ENCODE peak calls at places on chromosomes 6 and 20, in six cellular contexts. M is AG04450; C is right lobe of liver; S is CD8-positive, alpha-beta T cell; O is upper lobe of right lung; P is A673. G is an unnamed sample.

GRCh38 chr6:157962601-157963084 is 19.0 kb upstream of the SYNJ2 start:
- DNase-seq in S (no peak), O (no peak), M (no peak), P (no peak), C (no peak), G (no peak)

GRCh38 chr6:167572841-167573271 is 248.0 kb downstream of the TTLL2 start:
- DNase-seq in P (no peak), M (no peak), O (no peak), C (no peak), S (no peak), G (no peak)

GRCh38 chr20:11229772-11230171 is 556.0 kb upstream of the JAG1 start:
- DNase-seq in M (peak; percentile 88), S (no peak), P (peak; percentile 29), O (no peak), C (no peak), G (peak; percentile 14)

GRCh38 chr6:137156650-137157049 is 16.8 kb downstream of the IL22RA2 start:
- DNase-seq in M (no peak), P (no peak), O (no peak), C (no peak), S (no peak), G (no peak)

GRCh38 chr6:143451531-143451930 is 926 bp downstream of the PEX3 start:
- DNase-seq in M (no peak), C (no peak), S (no peak), O (no peak), P (no peak), G (no peak)

GRCh38 chr6:131923356-131923755 is 27.8 kb downstream of the CCN2 start:
- DNase-seq in M (no peak), C (no peak), O (no peak), P (peak; percentile 74), S (no peak), G (no peak)

GRCh38 chr6:43125119-43125518 is 46.0 kb upstream of the SRF start:
- DNase-seq in M (peak; percentile 52), C (no peak), S (no peak), P (no peak), O (no peak), G (no peak)

GRCh38 chr6:18277181-18278006 is 13.1 kb upstream of the DEK start:
- DNase-seq in P (peak; percentile 27), M (no peak), C (no peak), O (no peak), S (no peak), G (peak; percentile 26)

GRCh38 chr6:121838842-121839241 is 403.4 kb downstream of the GJA1 start:
- DNase-seq in O (no peak), P (no peak), C (no peak), S (no peak), M (no peak), G (no peak)

GRCh38 chr20:9999660-10000059 is 35.1 kb upstream of the ANKEF1 start:
- DNase-seq in C (no peak), M (no peak), O (no peak), P (no peak), S (no peak), G (no peak)

GRCh38 chr20:22214296-22214695 is 370.1 kb downstream of the FOXA2 start:
- DNase-seq in S (no peak), C (no peak), O (no peak), P (no peak), M (no peak), G (no peak)

GRCh38 chr6:135066397-135066796 is 11.8 kb upstream of the HBS1L start:
- DNase-seq in S (no peak), M (no peak), C (no peak), O (no peak), P (no peak), G (no peak)
- H3K27ac ChIP-seq in S (no peak overlapping the region), M (no peak overlapping the region), C (no peak overlapping the region), O (no peak overlapping the region), P (no peak overlapping the region), G (no peak overlapping the region)

DNA sequence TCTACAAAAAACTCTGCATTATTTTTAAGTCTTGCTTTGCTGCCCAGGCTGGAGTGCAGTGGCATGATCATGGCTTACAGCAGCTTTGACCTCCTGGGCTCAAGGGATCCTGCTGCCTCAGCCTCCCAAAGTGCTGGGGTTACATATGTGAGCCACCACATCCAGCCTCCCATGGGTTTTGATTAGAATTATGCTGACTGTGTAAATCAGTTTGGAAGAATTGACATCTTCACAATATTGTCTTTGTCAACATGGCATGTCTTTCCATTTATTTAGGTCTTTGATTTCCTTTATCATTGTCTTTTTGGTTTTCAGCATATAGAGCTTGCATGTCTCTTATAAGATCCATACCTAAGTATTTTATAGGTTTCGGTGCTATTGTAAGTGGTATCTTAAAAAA is 13.2 kb upstream of the APCDD1L start:
- DNase-seq in C (no peak), S (no peak), O (no peak), M (no peak), P (no peak), G (no peak)
- H3K9me3 ChIP-seq in C (no peaks in the 10 kb centered on the region), S (no peaks in the 10 kb centered on the region), O (peaks cover 24% of the 10 kb centered on the region), M (peaks cover 22% of the 10 kb centered on the region), P (peaks cover 36% of the 10 kb centered on the region), G (peaks cover 13% of the 10 kb centered on the region)

GRCh38 chr6:27043244-27043643 is 204.3 kb upstream of the PRSS16 start:
- DNase-seq in P (no peak), S (no peak), O (no peak), C (no peak), M (no peak), G (no peak)

GRCh38 chr6:27038498-27038897 is 209.0 kb upstream of the PRSS16 start:
- DNase-seq in M (no peak), S (no peak), C (no peak), O (no peak), P (no peak), G (no peak)

DNA sequence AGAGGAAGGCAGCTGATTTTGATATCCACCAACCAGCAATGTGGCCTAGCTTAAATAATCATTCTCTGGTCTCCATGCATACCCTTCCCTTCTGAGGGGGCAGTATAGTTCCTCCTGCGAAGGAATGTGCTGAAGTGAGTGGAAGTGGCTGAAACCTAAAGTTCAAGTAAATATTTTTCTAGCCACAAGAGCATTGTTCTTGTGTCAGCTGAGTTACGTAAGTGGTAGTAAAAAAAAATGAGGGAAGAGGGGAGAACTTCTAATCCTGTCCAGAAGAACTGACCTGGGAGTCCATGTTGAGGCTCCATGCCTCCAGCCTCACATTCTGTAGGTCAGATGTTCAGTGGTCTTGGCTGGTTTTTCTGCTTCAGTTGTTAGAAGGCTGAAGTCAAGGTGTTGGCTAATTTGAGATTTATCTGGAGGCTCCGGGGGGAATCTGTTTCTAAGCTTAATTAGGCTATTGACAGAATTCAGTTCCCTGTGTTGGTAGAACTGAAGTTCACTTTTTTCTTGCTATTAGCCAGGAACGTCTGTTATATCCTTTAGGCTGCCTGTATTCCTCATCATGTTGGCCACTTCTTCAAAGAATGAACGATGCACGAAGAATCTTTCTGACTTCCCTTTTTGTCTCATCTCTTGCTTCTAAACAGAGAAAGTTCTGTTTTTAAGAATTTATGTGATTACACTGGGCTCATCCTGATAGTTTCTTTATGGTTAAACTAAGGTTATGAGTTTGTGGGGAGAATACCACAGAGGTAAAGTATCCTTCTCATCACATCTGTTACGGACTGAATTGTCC is 207.1 kb upstream of the PRSS16 start:
- DNase-seq in M (no peak), S (no peak), O (no peak), P (no peak), C (no peak), G (no peak)
- TF ChIP-seq CTCF in M (no peak), S (no peak), O (no peak), P (no peak), C (no peak), G (no peak)

GRCh38 chr20:57352305-57352704 is 1.2 kb downstream of the RAE1 start:
- DNase-seq in C (no peak), S (no peak), M (no peak), O (no peak), P (no peak), G (no peak)
- H3K27ac ChIP-seq in C (no peak overlapping the region), S (peak overlapping the region; percentile 78), M (no peak overlapping the region), O (no peak overlapping the region), P (no peak overlapping the region), G (no peak overlapping the region)

G was measured in gastrocnemius medialis.